ENCODE peak calls at places on chromosomes 2 and 18, in five cellular contexts. One of them, this sample, is unnamed.

GRCh38 chr2:128237081-128237534 is 81.6 kb downstream of the HS6ST1 start:
- DNase-seq in skeletal muscle cell: no peak
- DNase-seq in SW 1271: no peak
- DNase-seq in activated CD4-positive, alpha-beta T cell treated with anti-CD3 and anti-CD28 coated beads, Interleukin-2, amount 50 U/mL, for 24 hours: no peak
- DNase-seq in T-helper 1 cell: no peak
- DNase-seq in this sample: no peak

GRCh38 chr2:132473174-132473883 is 56.7 kb downstream of the GPR39 start:
- DNase-seq in skeletal muscle cell: no peak
- DNase-seq in SW 1271: no peak
- DNase-seq in activated CD4-positive, alpha-beta T cell treated with anti-CD3 and anti-CD28 coated beads, Interleukin-2, amount 50 U/mL, for 24 hours: no peak
- DNase-seq in T-helper 1 cell: no peak
- DNase-seq in this sample: no peak

GRCh38 chr2:163465440-163465839 is 270.4 kb downstream of the FIGN start:
- DNase-seq in skeletal muscle cell: no peak
- DNase-seq in SW 1271: no peak
- DNase-seq in activated CD4-positive, alpha-beta T cell treated with anti-CD3 and anti-CD28 coated beads, Interleukin-2, amount 50 U/mL, for 24 hours: no peak
- DNase-seq in T-helper 1 cell: no peak
- DNase-seq in this sample: no peak

GRCh38 chr2:46077522-46078062 is 219.6 kb upstream of the EPAS1 start:
- DNase-seq in skeletal muscle cell: no peak
- DNase-seq in SW 1271: no peak
- DNase-seq in activated CD4-positive, alpha-beta T cell treated with anti-CD3 and anti-CD28 coated beads, Interleukin-2, amount 50 U/mL, for 24 hours: no peak
- DNase-seq in T-helper 1 cell: no peak
- DNase-seq in this sample: no peak

GRCh38 chr2:240997856-240998705 is at the start of gene SNED1:
- DNase-seq in skeletal muscle cell: no peak
- DNase-seq in SW 1271: peak; percentile 40
- DNase-seq in activated CD4-positive, alpha-beta T cell treated with anti-CD3 and anti-CD28 coated beads, Interleukin-2, amount 50 U/mL, for 24 hours: no peak
- DNase-seq in T-helper 1 cell: peak; percentile 57
- DNase-seq in this sample: peak; percentile 85

GRCh38 chr2:151289972-151290335 is 486 bp upstream of the NMI start:
- DNase-seq in skeletal muscle cell: peak; percentile 5
- DNase-seq in SW 1271: peak; percentile 13
- DNase-seq in activated CD4-positive, alpha-beta T cell treated with anti-CD3 and anti-CD28 coated beads, Interleukin-2, amount 50 U/mL, for 24 hours: peak; percentile 18
- DNase-seq in T-helper 1 cell: no peak
- DNase-seq in this sample: peak; percentile 71

GRCh38 chr2:37635359-37636208 is 35.9 kb downstream of the CDC42EP3 start:
- DNase-seq in skeletal muscle cell: peak; percentile 83
- DNase-seq in SW 1271: no peak
- DNase-seq in activated CD4-positive, alpha-beta T cell treated with anti-CD3 and anti-CD28 coated beads, Interleukin-2, amount 50 U/mL, for 24 hours: peak; percentile 80
- DNase-seq in T-helper 1 cell: peak; percentile 92
- DNase-seq in this sample: no peak

GRCh38 chr2:166516712-166517303 is 22.8 kb upstream of the SCN7A start:
- DNase-seq in skeletal muscle cell: no peak
- DNase-seq in SW 1271: no peak
- DNase-seq in activated CD4-positive, alpha-beta T cell treated with anti-CD3 and anti-CD28 coated beads, Interleukin-2, amount 50 U/mL, for 24 hours: no peak
- DNase-seq in T-helper 1 cell: no peak
- DNase-seq in this sample: peak; percentile 57

GRCh38 chr2:86251840-86252266 is 52.6 kb downstream of the MRPL35 start:
- DNase-seq in skeletal muscle cell: no peak
- DNase-seq in SW 1271: no peak
- DNase-seq in activated CD4-positive, alpha-beta T cell treated with anti-CD3 and anti-CD28 coated beads, Interleukin-2, amount 50 U/mL, for 24 hours: no peak
- DNase-seq in T-helper 1 cell: no peak
- DNase-seq in this sample: no peak

GRCh38 chr2:84386326-84386995 is 72.6 kb downstream of the SUCLG1 start:
- DNase-seq in skeletal muscle cell: no peak
- DNase-seq in SW 1271: no peak
- DNase-seq in activated CD4-positive, alpha-beta T cell treated with anti-CD3 and anti-CD28 coated beads, Interleukin-2, amount 50 U/mL, for 24 hours: no peak
- DNase-seq in T-helper 1 cell: no peak
- DNase-seq in this sample: peak; percentile 84

GRCh38 chr18:27447530-27447929 is 262.4 kb upstream of the CHST9 start:
- DNase-seq in skeletal muscle cell: no peak
- DNase-seq in SW 1271: no peak
- DNase-seq in activated CD4-positive, alpha-beta T cell treated with anti-CD3 and anti-CD28 coated beads, Interleukin-2, amount 50 U/mL, for 24 hours: no peak
- DNase-seq in T-helper 1 cell: no peak
- DNase-seq in this sample: no peak

GRCh38 chr2:24620936-24621335 is 129.9 kb downstream of the NCOA1 start:
- DNase-seq in skeletal muscle cell: no peak
- DNase-seq in SW 1271: no peak
- DNase-seq in activated CD4-positive, alpha-beta T cell treated with anti-CD3 and anti-CD28 coated beads, Interleukin-2, amount 50 U/mL, for 24 hours: no peak
- DNase-seq in T-helper 1 cell: no peak
- DNase-seq in this sample: no peak

GRCh38 chr2:52629531-52629930 is 1138.1 kb upstream of the CHAC2 start:
- DNase-seq in skeletal muscle cell: no peak
- DNase-seq in SW 1271: no peak
- DNase-seq in activated CD4-positive, alpha-beta T cell treated with anti-CD3 and anti-CD28 coated beads, Interleukin-2, amount 50 U/mL, for 24 hours: no peak
- DNase-seq in T-helper 1 cell: no peak
- DNase-seq in this sample: no peak

GRCh38 chr2:46439582-46439981 is 39.8 kb upstream of the TMEM247 start:
- DNase-seq in skeletal muscle cell: no peak
- DNase-seq in SW 1271: no peak
- DNase-seq in activated CD4-positive, alpha-beta T cell treated with anti-CD3 and anti-CD28 coated beads, Interleukin-2, amount 50 U/mL, for 24 hours: peak; percentile 7
- DNase-seq in T-helper 1 cell: no peak
- DNase-seq in this sample: no peak

GRCh38 chr2:173716458-173717052 is 248.6 kb downstream of the SP3 start:
- DNase-seq in skeletal muscle cell: no peak
- DNase-seq in SW 1271: no peak
- DNase-seq in activated CD4-positive, alpha-beta T cell treated with anti-CD3 and anti-CD28 coated beads, Interleukin-2, amount 50 U/mL, for 24 hours: no peak
- DNase-seq in T-helper 1 cell: no peak
- DNase-seq in this sample: no peak

GRCh38 chr2:113225505-113226259 is 51.9 kb downstream of the PSD4 start:
- DNase-seq in skeletal muscle cell: no peak
- DNase-seq in SW 1271: no peak
- DNase-seq in activated CD4-positive, alpha-beta T cell treated with anti-CD3 and anti-CD28 coated beads, Interleukin-2, amount 50 U/mL, for 24 hours: no peak
- DNase-seq in T-helper 1 cell: no peak
- DNase-seq in this sample: peak; percentile 68

GRCh38 chr18:44733754-44734465 is 53.2 kb downstream of the SETBP1 start:
- DNase-seq in skeletal muscle cell: no peak
- DNase-seq in SW 1271: no peak
- DNase-seq in activated CD4-positive, alpha-beta T cell treated with anti-CD3 and anti-CD28 coated beads, Interleukin-2, amount 50 U/mL, for 24 hours: no peak
- DNase-seq in T-helper 1 cell: no peak
- DNase-seq in this sample: no peak

GRCh38 chr18:64799378-64799777 is 650.5 kb upstream of the LINC00305 start:
- DNase-seq in skeletal muscle cell: no peak
- DNase-seq in SW 1271: no peak
- DNase-seq in activated CD4-positive, alpha-beta T cell treated with anti-CD3 and anti-CD28 coated beads, Interleukin-2, amount 50 U/mL, for 24 hours: no peak
- DNase-seq in T-helper 1 cell: no peak
- DNase-seq in this sample: no peak

GRCh38 chr18:68417826-68418225 is 297.1 kb downstream of the TMX3 start:
- DNase-seq in skeletal muscle cell: no peak
- DNase-seq in SW 1271: no peak
- DNase-seq in activated CD4-positive, alpha-beta T cell treated with anti-CD3 and anti-CD28 coated beads, Interleukin-2, amount 50 U/mL, for 24 hours: no peak
- DNase-seq in T-helper 1 cell: no peak
- DNase-seq in this sample: peak; percentile 21

GRCh38 chr2:61432990-61433389 is 37.9 kb downstream of the USP34 start:
- DNase-seq in skeletal muscle cell: no peak
- DNase-seq in SW 1271: no peak
- DNase-seq in activated CD4-positive, alpha-beta T cell treated with anti-CD3 and anti-CD28 coated beads, Interleukin-2, amount 50 U/mL, for 24 hours: no peak
- DNase-seq in T-helper 1 cell: no peak
- DNase-seq in this sample: no peak

GRCh38 chr2:42754021-42754775 is 9.7 kb downstream of the OXER1 start:
- DNase-seq in skeletal muscle cell: peak; percentile 58
- DNase-seq in SW 1271: no peak
- DNase-seq in activated CD4-positive, alpha-beta T cell treated with anti-CD3 and anti-CD28 coated beads, Interleukin-2, amount 50 U/mL, for 24 hours: no peak
- DNase-seq in T-helper 1 cell: no peak
- DNase-seq in this sample: no peak

GRCh38 chr2:177758591-177759371 is 313.8 kb downstream of the PDE11A start:
- DNase-seq in skeletal muscle cell: peak; percentile 26
- DNase-seq in SW 1271: no peak
- DNase-seq in activated CD4-positive, alpha-beta T cell treated with anti-CD3 and anti-CD28 coated beads, Interleukin-2, amount 50 U/mL, for 24 hours: no peak
- DNase-seq in T-helper 1 cell: no peak
- DNase-seq in this sample: peak; percentile 72

GRCh38 chr2:154194917-154195643 is 323.4 kb downstream of the GALNT13 start:
- DNase-seq in skeletal muscle cell: no peak
- DNase-seq in SW 1271: no peak
- DNase-seq in activated CD4-positive, alpha-beta T cell treated with anti-CD3 and anti-CD28 coated beads, Interleukin-2, amount 50 U/mL, for 24 hours: no peak
- DNase-seq in T-helper 1 cell: no peak
- DNase-seq in this sample: no peak